ENCODE peak calls at places on chromosomes 5 and 9, in five cellular contexts. G is HFF-Myc, V is mammary epithelial cell, E is GM20000, M is upper lobe of right lung. Y is an unnamed sample.

GRCh38 chr5:102139029-102139428 is 157.1 kb downstream of the SLCO4C1 start:
- DNase-seq in G (no peak), V (no peak), E (no peak), M (no peak), Y (no peak)

GRCh38 chr9:69573666-69574456 is 98.3 kb downstream of the APBA1 start:
- DNase-seq in G (no peak), V (peak; percentile 19), E (no peak), M (no peak), Y (no peak)

GRCh38 chr5:7391215-7391614 is 4.7 kb upstream of the ADCY2 start:
- DNase-seq in G (no peak), V (no peak), E (no peak), M (no peak), Y (no peak)

GRCh38 chr5:91252916-91253315 is 130.2 kb downstream of the ARRDC3 start:
- DNase-seq in G (no peak), V (no peak), E (no peak), M (no peak), Y (no peak)

GRCh38 chr5:96651948-96652753 is 10.0 kb upstream of the CAST start:
- DNase-seq in G (no peak), V (no peak), E (no peak), M (no peak), Y (no peak)

GRCh38 chr5:107483196-107483595 is 187.5 kb downstream of the EFNA5 start:
- DNase-seq in G (no peak), V (no peak), E (no peak), M (no peak), Y (no peak)

GRCh38 chr9:87880116-87880515 is 2.6 kb upstream of the SPATA31E1 start:
- DNase-seq in G (no peak), V (no peak), E (no peak), M (no peak), Y (no peak)

GRCh38 chr9:110031511-110032173 is 176.3 kb downstream of the C9orf152 start:
- DNase-seq in G (no peak), V (peak; percentile 83), E (no peak), M (no peak), Y (no peak)

GRCh38 chr5:136811086-136811485 is 445.7 kb upstream of the TRPC7 start:
- DNase-seq in G (no peak), V (no peak), E (no peak), M (no peak), Y (no peak)

GRCh38 chr9:105385372-105385985 is 62.4 kb upstream of the FSD1L start:
- DNase-seq in G (no peak), V (peak; percentile 49), E (peak; percentile 56), M (no peak), Y (peak; percentile 55)

GRCh38 chr5:13201022-13201421 is 743.5 kb downstream of the DNAH5 start:
- DNase-seq in G (no peak), V (no peak), E (no peak), M (no peak), Y (no peak)

GRCh38 chr9:96383165-96383939 is at the start of gene SLC35D2:
- DNase-seq in G (no peak), V (peak; percentile 56), E (peak; percentile 76), M (peak; percentile 87), Y (peak; percentile 64)

GRCh38 chr5:110651507-110651906 is 75.0 kb downstream of the TMEM232 start:
- DNase-seq in G (no peak), V (no peak), E (no peak), M (no peak), Y (no peak)

GRCh38 chr5:155953335-155953734 is 373.6 kb upstream of the SGCD start:
- DNase-seq in G (no peak), V (no peak), E (no peak), M (no peak), Y (no peak)

GRCh38 chr9:119412399-119412798 is 43.2 kb upstream of the BRINP1 start:
- DNase-seq in G (no peak), V (peak; percentile 32), E (no peak), M (no peak), Y (no peak)

GRCh38 chr9:108136646-108137045 is 647.1 kb upstream of the KLF4 start:
- DNase-seq in G (no peak), V (no peak), E (no peak), M (no peak), Y (no peak)

GRCh38 chr9:108139900-108140299 is 650.3 kb upstream of the KLF4 start:
- DNase-seq in G (no peak), V (no peak), E (no peak), M (no peak), Y (no peak)

GRCh38 chr9:108142504-108143201 is 653.1 kb upstream of the KLF4 start:
- DNase-seq in G (peak; percentile 10), V (no peak), E (no peak), M (peak; percentile 73), Y (no peak)

DNA sequence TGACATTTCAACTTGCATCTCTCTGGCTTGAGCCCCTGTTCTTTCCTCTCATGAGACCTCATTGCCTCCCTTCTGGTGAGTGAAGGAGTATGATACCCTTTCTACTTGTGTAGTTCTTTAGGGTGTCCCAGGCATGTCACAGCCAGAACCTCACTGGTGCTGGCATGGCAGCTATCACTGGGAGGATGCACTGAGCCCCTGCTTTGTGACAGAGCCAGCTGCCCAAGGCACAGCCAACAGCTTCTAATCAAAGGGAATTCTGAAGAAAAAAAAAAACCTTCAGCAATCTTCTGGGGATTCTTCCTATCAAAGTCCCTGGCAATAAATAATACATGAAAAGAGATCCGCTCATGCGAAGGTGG is 652.6 kb upstream of the KLF4 start:
- DNase-seq in G (no peak), V (no peak), E (no peak), M (no peak), Y (no peak)
- TF ChIP-seq CTCF in G (no peak), V (no peak), E (no peak), M (no peak), Y (no peak)

GRCh38 chr5:19319252-19319651 is 668.7 kb downstream of the CDH18 start:
- DNase-seq in G (no peak), V (no peak), E (no peak), M (no peak), Y (no peak)

GRCh38 chr5:19314840-19315239 is 673.2 kb downstream of the CDH18 start:
- DNase-seq in G (no peak), V (peak; percentile 89), E (no peak), M (no peak), Y (no peak)
- TF ChIP-seq CTCF in G (no peak), V (peak; percentile 60), E (no peak), M (no peak), Y (no peak)

GRCh38 chr5:119267958-119268386 is 87.8 kb upstream of the TNFAIP8 start:
- DNase-seq in G (peak; percentile 89), V (peak; percentile 82), E (peak; percentile 87), M (peak; percentile 95), Y (peak; percentile 83)
- TF ChIP-seq CTCF in G (peak; percentile 73), V (peak; percentile 34), E (peak; percentile 45), M (peak; percentile 54), Y (peak; percentile 81)

GRCh38 chr5:180116441-180117377 is 45.1 kb upstream of the RNF130 start:
- DNase-seq in G (no peak), V (peak; percentile 12), E (no peak), M (peak; percentile 60), Y (no peak)
- TF ChIP-seq CTCF in G (no peak), V (peak; percentile 71), E (no peak), M (peak; percentile 13), Y (no peak)